ENCODE peak calls at places on chromosomes 2 and 18, in four cellular contexts. T, N, I and Z are unnamed samples.

GRCh38 chr2:206962966-206963365 is 23.6 kb downstream of the CPO start:
- DNase-seq in T (no peak), N (peak; percentile 20), I (no peak), Z (no peak)

GRCh38 chr18:79478484-79479113 is 82.9 kb downstream of the NFATC1 start:
- DNase-seq in T (no peak), N (no peak), I (peak; percentile 56), Z (no peak)

GRCh38 chr2:86786001-86786536 is 4.6 kb downstream of the CD8A start:
- DNase-seq in T (no peak), N (no peak), I (no peak), Z (no peak)

GRCh38 chr2:71976685-71977084 is 171.0 kb downstream of the CYP26B1 start:
- DNase-seq in T (no peak), N (no peak), I (no peak), Z (no peak)

GRCh38 chr2:72932805-72933204 is 15.5 kb downstream of the EMX1 start:
- DNase-seq in T (no peak), N (no peak), I (no peak), Z (no peak)

GRCh38 chr2:224930990-224931389 is 111.3 kb downstream of the DOCK10 start:
- DNase-seq in T (no peak), N (no peak), I (no peak), Z (peak; percentile 46)

GRCh38 chr2:5501807-5502206 is 190.4 kb upstream of the SOX11 start:
- DNase-seq in T (no peak), N (no peak), I (no peak), Z (no peak)

GRCh38 chr2:109290887-109291675 is 162.1 kb downstream of the SH3RF3 start:
- DNase-seq in T (no peak), N (no peak), I (peak; percentile 72), Z (no peak)

GRCh38 chr18:49814147-49814499 is 790 bp upstream of the ACAA2 start:
- DNase-seq in T (peak; percentile 75), N (peak; percentile 69), I (peak; percentile 88), Z (no peak)

GRCh38 chr2:120517790-120518469 is 172.0 kb downstream of the INHBB start:
- DNase-seq in T (no peak), N (no peak), I (no peak), Z (no peak)

GRCh38 chr18:23970161-23971153 is 44.1 kb upstream of the TTC39C start:
- DNase-seq in T (no peak), N (no peak), I (no peak), Z (no peak)

GRCh38 chr2:43426305-43427031 is 169.4 kb downstream of the THADA start:
- DNase-seq in T (no peak), N (peak; percentile 66), I (peak; percentile 76), Z (peak; percentile 62)

GRCh38 chr18:52216104-52216503 is 123.9 kb upstream of the DCC start:
- DNase-seq in T (no peak), N (no peak), I (no peak), Z (no peak)

DNA sequence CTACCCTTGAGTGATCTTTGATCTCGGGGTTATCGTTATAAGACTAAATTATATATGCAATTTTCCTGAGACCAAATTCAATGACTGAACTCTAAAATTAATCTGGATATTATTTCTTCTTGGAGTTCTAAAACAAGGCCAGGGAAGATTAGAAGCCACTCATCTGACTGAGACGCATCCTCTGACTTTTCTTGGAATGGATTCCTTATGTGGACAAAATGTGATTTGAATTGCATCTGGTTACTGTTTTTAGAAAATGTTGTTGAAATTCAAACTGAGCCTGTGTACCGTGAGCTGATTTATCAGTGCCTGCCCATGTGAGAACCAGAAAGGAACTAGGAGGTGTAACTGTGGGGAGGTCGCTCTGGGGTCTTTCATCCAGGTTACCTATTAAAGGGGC is 330.8 kb downstream of the OSR1 start:
- DNase-seq in T (no peak), N (no peak), I (no peak), Z (no peak)
- TF ChIP-seq CTCF in T (no peak), N (no peak), I (no peak), Z (no peak)

GRCh38 chr18:31631526-31631925 is 39.8 kb downstream of the TTR start:
- DNase-seq in T (no peak), N (no peak), I (no peak), Z (no peak)

GRCh38 chr18:31633416-31634330 is 42.0 kb downstream of the TTR start:
- DNase-seq in T (no peak), N (no peak), I (no peak), Z (no peak)

GRCh38 chr18:31634331-31634713 is 42.6 kb downstream of the TTR start:
- DNase-seq in T (no peak), N (no peak), I (no peak), Z (no peak)

GRCh38 chr18:31630549-31630948 is 38.9 kb downstream of the TTR start:
- DNase-seq in T (no peak), N (no peak), I (no peak), Z (no peak)

GRCh38 chr18:31632356-31632755 is 40.7 kb downstream of the TTR start:
- DNase-seq in T (no peak), N (no peak), I (no peak), Z (no peak)
- H3K4me1 ChIP-seq in T (no peaks in the 10 kb centered on the region), N (no peaks in the 10 kb centered on the region), I (no peaks in the 10 kb centered on the region), Z (no peaks in the 10 kb centered on the region)

DNA sequence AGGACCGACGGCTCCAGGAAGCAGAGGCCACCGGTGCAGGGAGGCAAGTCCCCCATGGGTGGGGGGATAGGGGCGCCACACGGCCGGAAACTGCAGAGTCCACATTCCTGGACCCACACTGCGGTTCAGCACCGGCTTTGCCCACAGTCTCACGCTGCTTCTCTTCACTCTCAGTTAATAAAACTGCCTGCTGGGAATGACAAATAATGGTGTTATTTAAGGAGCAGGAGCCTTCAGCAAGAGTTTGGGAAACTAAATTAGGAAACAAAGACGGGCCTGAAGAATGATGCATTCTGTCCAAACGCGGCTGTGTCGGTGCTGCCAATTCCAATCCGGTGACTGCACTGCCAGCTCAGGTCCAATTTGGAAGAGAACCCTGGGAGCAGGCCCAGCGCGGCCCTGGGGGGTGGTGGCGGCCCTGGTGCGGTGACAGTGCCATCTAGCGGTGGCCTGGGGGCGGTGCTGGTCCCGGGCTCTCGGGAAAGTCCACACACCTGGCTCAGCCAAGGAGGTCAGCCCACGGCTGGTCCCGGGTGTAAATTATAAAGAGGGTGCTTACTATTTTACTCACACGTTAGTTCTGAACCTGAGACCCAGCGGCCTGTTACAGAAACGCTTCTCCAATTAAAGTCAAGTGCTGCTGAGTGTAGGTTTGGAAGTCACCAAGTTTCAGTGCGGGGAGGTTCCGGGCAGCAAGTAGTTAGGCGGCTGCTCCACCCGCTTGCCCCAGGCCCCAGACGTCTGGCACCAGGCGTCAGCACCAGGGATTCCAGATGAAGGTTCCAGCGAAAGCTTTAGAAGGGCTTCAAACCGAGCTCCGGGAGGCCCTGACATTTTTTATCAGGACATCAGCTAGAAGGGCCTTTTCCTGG is 73.2 kb upstream of the PXDN start:
- DNase-seq in T (peak; percentile 70), N (peak; percentile 85), I (peak; percentile 98), Z (peak; percentile 79)
- H3K4me3 ChIP-seq in T (no peak overlapping the region), N (no peak overlapping the region), I (no peak overlapping the region), Z (no peak overlapping the region)

GRCh38 chr2:31082002-31082401 is 56.2 kb downstream of the GALNT14 start:
- DNase-seq in T (peak; percentile 13), N (no peak), I (no peak), Z (no peak)
- TF ChIP-seq CTCF in T (no peak), N (no peak), I (no peak), Z (no peak)

GRCh38 chr18:63264871-63265270 is 54.7 kb downstream of the BCL2 start:
- DNase-seq in T (no peak), N (peak; percentile 16), I (no peak), Z (no peak)
- H3K4me1 ChIP-seq in T (peaks cover 6% of the 10 kb centered on the region), N (no peaks in the 10 kb centered on the region), I (peaks cover 17% of the 10 kb centered on the region), Z (peaks cover 5% of the 10 kb centered on the region)

GRCh38 chr18:43904209-43904837 is 627.0 kb upstream of the SYT4 start:
- DNase-seq in T (no peak), N (no peak), I (no peak), Z (no peak)
- H3K4me3 ChIP-seq in T (no peak overlapping the region), N (no peak overlapping the region), I (no peak overlapping the region), Z (no peak overlapping the region)

GRCh38 chr2:237435844-237436590 is 22.1 kb upstream of the COL6A3 start:
- DNase-seq in T (no peak), N (no peak), I (no peak), Z (no peak)
- TF ChIP-seq CTCF in T (no peak), N (no peak), I (no peak), Z (no peak)